ENCODE peak calls at places on chromosomes 13 and 19, in six cellular contexts. S, X, A, E, O and N are unnamed samples. For H3K36me3, the result is how much of the 10 kb centered on the place peaks cover.

GRCh38 chr13:24178847-24179845 is 18.6 kb downstream of the SPATA13 start:
- DNase-seq in S (no peak), X (no peak), A (peak), E (no peak), O (no peak), N (no peak)

GRCh38 chr13:33524086-33524485 is 238.5 kb upstream of the STARD13 start:
- DNase-seq in S (no peak), X (no peak), A (peak), E (no peak), O (no peak), N (no peak)

GRCh38 chr19:33156354-33156753 is 24.4 kb downstream of the WDR88 start:
- DNase-seq in S (no peak), X (no peak), A (peak), E (no peak), O (no peak), N (no peak)

GRCh38 chr13:107883561-107884175 is 331.7 kb downstream of the LIG4 start:
- DNase-seq in S (no peak), X (no peak), A (peak), E (no peak), O (no peak), N (no peak)

GRCh38 chr19:19042732-19043274 is 9.4 kb downstream of the ARMC6 start:
- DNase-seq in S (no peak), X (no peak), A (no peak), E (no peak), O (no peak), N (no peak)

GRCh38 chr13:113586661-113587479 is 2.3 kb downstream of the TFDP1 start:
- DNase-seq in S (no peak), X (no peak), A (no peak), E (no peak), O (no peak), N (peak)

GRCh38 chr19:31223805-31224534 is 125.3 kb downstream of the TSHZ3 start:
- DNase-seq in S (no peak), X (no peak), A (peak), E (no peak), O (no peak), N (no peak)

GRCh38 chr13:111621164-111621563 is 300.7 kb downstream of the TEX29 start:
- DNase-seq in S (no peak), X (no peak), A (no peak), E (no peak), O (no peak), N (no peak)

GRCh38 chr13:76812206-76812882 is 73.9 kb downstream of the KCTD12 start:
- DNase-seq in S (no peak), X (no peak), A (no peak), E (peak), O (no peak), N (no peak)

GRCh38 chr19:2243274-2244121 is 5.6 kb upstream of the AMH start:
- DNase-seq in S (no peak), X (no peak), A (no peak), E (peak), O (no peak), N (peak)

GRCh38 chr19:1410136-1410786 is 2.9 kb downstream of the DAZAP1 start:
- DNase-seq in S (no peak), X (no peak), A (peak), E (no peak), O (no peak), N (peak)

GRCh38 chr13:107554355-107554905 is 660.9 kb downstream of the LIG4 start:
- DNase-seq in S (no peak), X (no peak), A (peak), E (no peak), O (no peak), N (no peak)

GRCh38 chr13:100044936-100045335 is 44.0 kb upstream of the PCCA start:
- DNase-seq in S (no peak), X (no peak), A (no peak), E (no peak), O (no peak), N (no peak)

GRCh38 chr19:37809366-37809765 is 30.0 kb upstream of the ZNF573 start:
- DNase-seq in S (no peak), X (no peak), A (no peak), E (no peak), O (no peak), N (no peak)

GRCh38 chr13:35349673-35350278 is 126.7 kb downstream of the MAB21L1 start:
- DNase-seq in S (no peak), X (no peak), A (no peak), E (no peak), O (peak), N (no peak)

GRCh38 chr19:15279326-15279904 is 47.2 kb upstream of the EPHX3 start:
- DNase-seq in S (peak), X (no peak), A (no peak), E (no peak), O (no peak), N (no peak)

GRCh38 chr13:113178070-113178895 is 19.8 kb downstream of the PROZ start:
- DNase-seq in S (no peak), X (no peak), A (peak), E (peak), O (peak), N (no peak)

GRCh38 chr19:38813323-38813722 is 578 bp upstream of the LGALS4 start:
- DNase-seq in S (no peak), X (no peak), A (no peak), E (no peak), O (no peak), N (no peak)

GRCh38 chr19:38816131-38816750 is 3.5 kb upstream of the LGALS4 start:
- DNase-seq in S (no peak), X (no peak), A (no peak), E (peak), O (no peak), N (peak)

GRCh38 chr19:38815059-38816001 is 2.6 kb upstream of the LGALS4 start:
- DNase-seq in S (no peak), X (no peak), A (no peak), E (peak), O (no peak), N (peak)

GRCh38 chr19:38812841-38813320 is at the start of gene LGALS4:
- DNase-seq in S (no peak), X (no peak), A (no peak), E (peak), O (no peak), N (peak)

GRCh38 chr19:38817081-38817480 is 4.3 kb upstream of the LGALS4 start:
- DNase-seq in S (no peak), X (no peak), A (no peak), E (no peak), O (no peak), N (peak)
- H3K9ac ChIP-seq in S (no peak), X (no peak), A (no peak), E (no peak), O (no peak), N (no peak)

GRCh38 chr19:11014403-11014911 is 53.6 kb downstream of the SMARCA4 start:
- DNase-seq in S (no peak), X (no peak), A (no peak), E (peak), O (peak), N (no peak)

GRCh38 chr19:11010041-11010440 is 49.2 kb downstream of the SMARCA4 start:
- DNase-seq in S (no peak), X (no peak), A (no peak), E (no peak), O (no peak), N (no peak)

GRCh38 chr19:11016591-11016990 is 55.8 kb downstream of the SMARCA4 start:
- DNase-seq in S (no peak), X (no peak), A (no peak), E (no peak), O (no peak), N (no peak)

GRCh38 chr19:11013771-11014170 is 52.9 kb downstream of the SMARCA4 start:
- DNase-seq in S (no peak), X (no peak), A (no peak), E (no peak), O (no peak), N (no peak)

DNA sequence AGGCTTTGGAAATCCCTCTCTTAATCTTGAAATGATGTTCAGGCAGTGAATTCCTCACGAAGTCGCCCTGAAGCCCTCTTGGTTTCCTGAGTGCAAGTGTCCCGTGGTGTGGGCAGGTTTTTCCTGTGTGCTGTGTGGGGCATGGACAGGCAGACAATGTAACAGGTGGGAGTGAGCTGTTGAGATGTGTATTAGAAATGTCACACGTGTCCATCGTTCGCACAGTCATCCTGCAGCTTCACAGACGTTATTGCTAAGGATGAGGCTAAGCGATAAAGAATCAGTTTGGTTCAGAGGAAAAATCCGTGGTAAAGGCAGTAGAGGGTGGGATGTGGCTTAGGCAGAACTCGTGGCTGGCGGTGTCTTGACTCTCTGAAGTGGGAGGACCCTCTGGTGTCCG is 51.7 kb downstream of the SMARCA4 start:
- DNase-seq in S (no peak), X (no peak), A (no peak), E (no peak), O (no peak), N (no peak)
- H3K36me3 ChIP-seq in S (under half), X (half or more), A (half or more), E (under half), O (under half), N (half or more)

DNA sequence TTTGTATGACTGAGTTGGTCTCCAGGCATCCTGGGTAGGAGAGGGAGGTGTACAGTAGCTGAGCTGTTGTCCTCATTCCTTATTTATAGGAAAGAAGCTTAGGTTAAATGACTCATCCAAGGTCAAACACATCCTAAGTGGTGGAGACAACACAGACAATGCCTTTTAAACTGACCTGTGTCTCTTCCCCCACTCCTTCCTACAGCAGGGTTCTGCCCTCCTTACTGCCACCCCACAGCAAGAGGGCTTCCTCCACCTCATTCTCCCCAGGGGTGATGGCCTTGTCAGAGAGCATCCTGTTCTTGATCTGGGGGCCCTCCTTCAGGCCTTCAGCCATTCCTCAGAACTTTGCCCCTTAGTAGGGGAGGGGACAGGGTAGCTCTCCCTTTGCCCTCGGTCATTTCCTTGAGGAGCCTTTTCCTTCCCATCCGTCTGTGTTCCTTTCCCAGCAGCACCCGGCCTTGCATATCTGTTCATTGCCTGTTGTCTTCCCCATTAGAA is 48.2 kb upstream of the GPI start:
- DNase-seq in S (no peak), X (no peak), A (peak), E (no peak), O (no peak), N (no peak)
- H3K9ac ChIP-seq in S (no peak), X (no peak), A (no peak), E (no peak), O (no peak), N (no peak)

GRCh38 chr19:49091391-49092038 is 6.3 kb downstream of the SNRNP70 start:
- DNase-seq in S (no peak), X (no peak), A (no peak), E (no peak), O (no peak), N (no peak)

GRCh38 chr19:49094505-49095482 is 9.5 kb downstream of the SNRNP70 start:
- DNase-seq in S (no peak), X (no peak), A (no peak), E (no peak), O (no peak), N (no peak)

GRCh38 chr19:49097453-49098288 is 12.4 kb downstream of the SNRNP70 start:
- DNase-seq in S (peak), X (no peak), A (peak), E (peak), O (peak), N (no peak)

GRCh38 chr19:49092686-49093085 is 7.4 kb downstream of the SNRNP70 start:
- DNase-seq in S (no peak), X (no peak), A (no peak), E (no peak), O (no peak), N (no peak)
- H3K36me3 ChIP-seq in S (under half), X (half or more), A (half or more), E (half or more), O (under half), N (under half)

DNA sequence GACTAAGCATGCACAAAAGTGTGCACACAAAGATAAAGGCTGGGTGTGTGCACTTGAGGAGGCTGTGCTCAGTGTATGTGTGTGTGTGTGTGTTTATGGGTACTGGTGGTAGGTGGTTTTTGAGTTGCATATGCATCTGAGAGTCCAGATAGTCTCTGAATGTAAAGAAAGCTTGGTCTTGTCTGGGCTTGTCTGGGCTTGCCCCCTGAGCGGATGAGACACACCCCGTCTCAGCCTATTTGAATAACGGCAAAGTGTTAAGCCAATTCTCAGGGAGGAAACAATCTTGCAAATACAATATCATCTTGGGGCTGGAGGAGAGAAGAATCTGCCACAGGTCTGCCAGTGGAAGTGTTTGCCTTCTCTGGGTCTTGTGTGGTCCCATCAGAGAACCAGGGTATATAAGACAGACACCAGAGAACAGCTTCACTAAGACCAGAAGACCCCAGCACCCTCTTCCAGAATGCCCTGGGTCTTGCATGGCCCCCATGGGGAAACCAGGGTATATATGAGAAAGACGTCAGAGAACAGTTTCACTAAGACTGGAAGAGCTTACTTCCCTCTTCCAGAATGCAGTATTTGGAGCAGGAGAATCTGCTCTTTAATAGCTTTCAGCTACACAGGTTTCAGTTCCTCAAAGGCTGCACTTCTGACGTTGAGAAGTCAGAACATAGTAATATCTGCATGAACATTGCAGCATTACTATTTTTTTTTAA is 13.4 kb downstream of the CD70 start:
- DNase-seq in S (no peak), X (no peak), A (no peak), E (no peak), O (no peak), N (no peak)
- H3K9ac ChIP-seq in S (no peak), X (no peak), A (no peak), E (no peak), O (no peak), N (no peak)

DNA sequence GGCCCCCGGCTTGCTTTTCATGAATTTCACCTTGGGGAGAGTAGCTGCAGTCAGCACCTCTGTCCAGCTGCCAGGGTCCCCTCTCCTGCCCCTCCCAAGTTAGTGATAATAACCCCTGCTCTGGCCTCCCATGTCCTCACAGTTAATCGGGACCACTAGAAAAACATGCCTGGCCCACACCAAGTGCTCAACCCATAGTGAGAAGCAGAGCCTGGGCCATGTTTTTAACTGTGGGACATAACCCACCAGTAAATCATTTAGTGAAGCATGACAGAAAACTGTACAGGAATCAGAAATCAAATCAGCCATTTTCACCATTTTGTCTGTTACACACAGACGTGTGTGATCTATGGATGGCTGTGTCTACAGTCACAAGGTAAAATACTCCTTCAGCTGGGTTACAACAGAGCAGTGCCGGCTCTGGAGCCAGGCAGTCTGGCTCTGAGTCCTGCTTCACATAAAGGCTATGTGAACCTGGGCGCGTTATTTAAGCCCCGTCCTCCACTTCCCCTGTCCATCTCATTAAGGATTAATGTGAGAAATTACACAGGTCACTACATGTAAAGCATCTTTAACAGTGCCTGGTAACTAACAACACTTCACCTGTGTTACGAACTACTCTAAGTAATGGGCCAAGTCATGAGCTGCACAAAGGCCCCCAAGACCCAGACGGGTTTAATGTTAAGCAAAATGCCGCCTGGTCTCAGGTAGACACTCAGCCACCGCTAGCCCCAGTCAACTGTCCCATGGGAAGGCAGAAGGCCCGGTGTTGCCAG is 7.6 kb upstream of the ECH1 start:
- DNase-seq in S (no peak), X (no peak), A (no peak), E (no peak), O (no peak), N (no peak)
- H3K36me3 ChIP-seq in S (under half), X (half or more), A (half or more), E (half or more), O (half or more), N (half or more)

DNA sequence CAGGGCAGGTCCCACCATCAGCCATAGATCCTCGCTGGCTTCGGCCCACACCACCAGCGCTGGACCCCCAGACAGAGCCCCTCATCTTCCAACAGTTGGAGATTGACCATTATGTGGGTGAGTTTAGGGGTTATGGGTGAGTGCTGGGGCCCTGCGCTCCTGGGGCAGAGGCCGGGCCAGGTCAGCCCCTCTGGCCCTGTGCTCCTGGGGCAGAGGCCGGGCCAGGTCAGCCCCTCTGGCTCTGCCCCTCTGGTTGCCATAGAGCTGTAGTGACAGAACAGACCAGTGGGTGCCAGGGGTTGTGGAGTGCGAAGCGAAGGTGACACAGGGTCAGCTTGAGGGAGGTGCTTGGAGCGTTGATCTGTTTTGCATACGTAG is 15.2 kb downstream of the POLD1 start:
- DNase-seq in S (no peak), X (no peak), A (no peak), E (no peak), O (no peak), N (no peak)
- H3K9ac ChIP-seq in S (no peak), X (no peak), A (no peak), E (no peak), O (no peak), N (no peak)

GRCh38 chr19:3825286-3825956 is 39.2 kb upstream of the MATK start:
- DNase-seq in S (no peak), X (no peak), A (no peak), E (no peak), O (no peak), N (no peak)

GRCh38 chr19:3823345-3823704 is 37.1 kb upstream of the MATK start:
- DNase-seq in S (no peak), X (no peak), A (no peak), E (peak), O (no peak), N (no peak)

GRCh38 chr19:3826163-3826562 is 40.0 kb upstream of the MATK start:
- DNase-seq in S (no peak), X (no peak), A (no peak), E (peak), O (no peak), N (no peak)

GRCh38 chr19:3830841-3831589 is 37.8 kb downstream of the ZFR2 start:
- DNase-seq in S (no peak), X (no peak), A (no peak), E (peak), O (no peak), N (no peak)

GRCh38 chr19:3827306-3827705 is 41.1 kb upstream of the MATK start:
- DNase-seq in S (no peak), X (no peak), A (no peak), E (no peak), O (no peak), N (no peak)
- H3K36me3 ChIP-seq in S (under half), X (under half), A (under half), E (under half), O (under half), N (under half)